ENCODE peak calls at places on chromosomes 2 and 18, in four cellular contexts. L, O, Z and U are unnamed samples.

GRCh38 chr2:239523944-239524310 is 123.1 kb upstream of the HDAC4 start:
- DNase-seq in O (no peak), Z (no peak), L (no peak), U (no peak)

GRCh38 chr2:239807568-239807967 is 217.6 kb downstream of the NDUFA10 start:
- DNase-seq in L (no peak), O (no peak), Z (no peak), U (no peak)

GRCh38 chr2:191245869-191246531 is 796 bp downstream of the MYO1B start:
- DNase-seq in Z (peak), L (peak), O (no peak), U (no peak)

GRCh38 chr2:26395394-26395793 is 6.3 kb upstream of the DRC1 start:
- DNase-seq in Z (no peak), L (no peak), O (no peak), U (no peak)

GRCh38 chr2:86042256-86043168 is 63.2 kb downstream of the POLR1A start:
- DNase-seq in L (no peak), O (no peak), Z (no peak), U (no peak)

GRCh38 chr2:37855283-37856041 is 69.6 kb upstream of the RMDN2 start:
- DNase-seq in L (no peak), Z (no peak), O (no peak), U (no peak)

GRCh38 chr2:42906557-42907380 is 114.4 kb upstream of the HAAO start:
- DNase-seq in O (no peak), L (no peak), Z (no peak), U (peak)

GRCh38 chr2:238869293-238870124 is 21.6 kb downstream of the TWIST2 start:
- DNase-seq in L (no peak), Z (peak), O (no peak), U (no peak)

GRCh38 chr2:218219934-218220333 is 2.9 kb downstream of the ARPC2 start:
- DNase-seq in L (no peak), O (no peak), Z (no peak), U (no peak)

GRCh38 chr2:145985517-145985916 is 1465.6 kb upstream of the ZEB2 start:
- DNase-seq in O (no peak), L (no peak), Z (no peak), U (no peak)

GRCh38 chr2:8976419-8976818 is 27.1 kb downstream of the MBOAT2 start:
- DNase-seq in Z (no peak), L (no peak), O (no peak), U (no peak)

GRCh38 chr2:239805043-239805329 is 220.2 kb downstream of the NDUFA10 start:
- DNase-seq in Z (no peak), L (no peak), O (no peak), U (no peak)

GRCh38 chr18:3649559-3650426 is 199.8 kb downstream of the TGIF1 start:
- DNase-seq in Z (peak), O (no peak), L (peak), U (peak)

GRCh38 chr2:5946210-5947118 is 254.3 kb downstream of the SOX11 start:
- DNase-seq in O (no peak), Z (no peak), L (no peak), U (no peak)

GRCh38 chr2:56464613-56465012 is 280.8 kb downstream of the CCDC85A start:
- DNase-seq in O (no peak), Z (no peak), L (no peak), U (no peak)

GRCh38 chr2:45353879-45354278 is 257.2 kb downstream of the SRBD1 start:
- DNase-seq in L (no peak), Z (peak), O (no peak), U (no peak)

GRCh38 chr2:145799595-145800108 is 1279.7 kb upstream of the ZEB2 start:
- DNase-seq in L (no peak), Z (no peak), O (no peak), U (no peak)

GRCh38 chr2:74573747-74574562 is 19.4 kb downstream of the DOK1 start:
- DNase-seq in L (no peak), O (peak), Z (no peak), U (peak)

GRCh38 chr2:207711750-207712487 is 479 bp downstream of the CCNYL1 start:
- DNase-seq in L (peak), O (no peak), Z (no peak), U (peak)

GRCh38 chr18:77081387-77081773 is 51.2 kb downstream of the MBP start:
- DNase-seq in Z (no peak), L (no peak), O (no peak), U (no peak)

GRCh38 chr2:69716555-69717120 is 25.3 kb upstream of the ANXA4 start:
- DNase-seq in O (no peak), L (no peak), Z (no peak), U (no peak)

GRCh38 chr18:6044773-6045172 is 149.5 kb upstream of the TMEM200C start:
- DNase-seq in O (no peak), L (no peak), Z (peak), U (no peak)

GRCh38 chr2:37323770-37324535 is 680 bp downstream of the PRKD3 start:
- DNase-seq in O (no peak), Z (peak), L (no peak), U (peak)

GRCh38 chr2:239259603-239260298 is 141.1 kb downstream of the HDAC4 start:
- DNase-seq in Z (no peak), O (no peak), L (no peak), U (no peak)

GRCh38 chr2:27115485-27115884 is 3.4 kb downstream of the CGREF1 start:
- DNase-seq in L (no peak), O (no peak), Z (no peak), U (no peak)

GRCh38 chr2:232643813-232644347 is 10.5 kb downstream of the EFHD1 start:
- DNase-seq in Z (no peak), O (no peak), L (no peak), U (no peak)

GRCh38 chr2:108630567-108631405 is 88.5 kb upstream of the RANBP2 start:
- DNase-seq in L (no peak), Z (no peak), O (no peak), U (no peak)

GRCh38 chr2:120854014-120854620 is 118.4 kb downstream of the GLI2 start:
- DNase-seq in O (no peak), Z (no peak), L (no peak), U (no peak)

GRCh38 chr18:46917808-46918600 is 602 bp downstream of the KATNAL2 start:
- DNase-seq in Z (no peak), L (no peak), O (no peak), U (peak)

GRCh38 chr18:62289047-62289446 is 36.1 kb upstream of the TNFRSF11A start:
- DNase-seq in Z (no peak), L (no peak), O (no peak), U (no peak)

DNA sequence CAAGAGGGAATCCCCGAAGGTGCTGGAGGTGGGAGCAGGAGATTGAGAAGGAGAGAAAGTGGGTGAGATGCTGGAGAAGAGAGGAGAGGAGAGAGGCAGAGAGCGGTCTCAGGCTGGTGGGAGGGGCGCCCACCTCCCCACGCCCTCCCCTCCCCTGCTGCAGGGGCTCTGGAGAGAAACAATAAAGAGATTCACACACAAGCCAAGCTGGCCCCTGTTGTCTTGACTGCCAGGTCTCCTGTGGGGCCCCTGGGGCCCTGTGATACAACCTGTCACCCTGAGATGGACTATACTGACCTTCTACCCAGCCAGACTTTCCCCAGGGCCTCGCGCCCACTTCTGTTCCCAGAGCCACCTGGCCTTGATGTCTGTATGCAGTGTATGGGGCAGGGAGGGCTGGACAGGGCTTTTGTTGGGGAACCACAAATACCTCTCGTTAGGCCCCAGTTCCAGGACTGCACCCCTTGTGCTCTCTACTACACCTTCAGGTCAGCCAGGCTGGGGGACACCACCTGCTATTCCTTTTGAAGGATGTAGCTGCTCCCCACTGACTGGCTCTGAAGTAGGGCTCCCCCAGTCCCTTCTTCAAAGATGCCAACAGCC is 8.0 kb upstream of the SPEG start:
- DNase-seq in O (no peak), Z (no peak), L (no peak), U (no peak)
- TF ChIP-seq POLR2A in O (no peak), Z (no peak), L (no peak), U (no peak)

DNA sequence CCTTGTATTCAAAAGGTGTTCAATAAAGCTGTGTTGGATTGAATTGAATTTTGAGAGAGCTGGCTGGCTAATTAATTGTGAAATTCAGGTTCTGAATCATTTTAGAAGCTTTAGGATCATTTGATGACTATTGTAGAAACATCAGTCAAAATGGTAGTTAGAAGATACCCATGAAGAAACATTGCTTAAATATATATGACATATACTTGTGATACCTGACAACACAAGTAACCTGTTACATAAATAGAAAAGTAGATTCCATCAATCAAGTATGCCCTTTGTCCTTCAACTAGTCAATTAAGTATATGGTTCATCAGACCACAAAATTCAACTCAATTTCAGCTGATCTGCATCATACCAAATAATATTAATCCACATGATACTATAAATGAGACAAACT is 185.6 kb downstream of the PID1 start:
- DNase-seq in Z (no peak), O (no peak), L (no peak), U (no peak)
- TF ChIP-seq EP300 in Z (no peak), O (no peak), L (no peak), U (no peak)

DNA sequence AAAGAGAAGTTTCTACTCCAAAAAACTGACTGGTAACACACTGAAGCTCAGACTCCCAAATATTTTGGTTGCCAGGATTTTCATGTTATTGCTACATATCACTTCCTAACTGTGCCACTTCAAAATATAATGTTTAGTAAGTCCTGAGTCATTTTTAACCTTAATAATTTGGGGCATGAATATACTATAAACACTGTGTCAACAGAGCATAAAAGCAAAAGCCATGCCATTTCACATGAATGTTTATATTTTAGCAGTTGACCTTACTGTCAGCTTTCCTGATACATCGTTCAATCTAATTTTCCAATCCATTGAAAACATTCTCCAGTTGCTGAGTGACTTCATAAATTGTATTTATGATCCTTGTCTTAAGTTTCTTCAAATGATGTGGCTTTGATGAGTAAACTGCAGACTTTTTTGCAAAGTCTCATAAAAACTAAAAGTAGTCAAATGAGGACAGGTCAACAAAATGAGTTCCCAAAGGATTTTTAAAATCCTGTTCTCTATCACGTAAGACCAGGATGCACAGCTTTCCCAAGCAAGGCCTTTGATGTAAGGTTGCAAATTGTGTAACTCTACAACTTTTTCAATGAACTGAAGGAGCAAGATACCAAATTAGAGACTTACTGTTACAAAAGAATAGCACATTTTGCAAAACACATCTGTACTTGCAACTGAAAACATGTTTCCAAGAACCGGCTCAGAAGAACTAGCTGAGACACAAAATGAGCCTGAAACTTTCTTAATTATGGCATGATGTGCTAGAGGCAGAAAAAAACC is 117.7 kb downstream of the SATB2 start:
- DNase-seq in L (no peak), Z (no peak), O (no peak), U (no peak)
- TF ChIP-seq CHD4 in L (no peak), Z (no peak), O (no peak), U (no peak)

GRCh38 chr2:157258520-157259326 is 1.2 kb downstream of the GALNT5 start:
- DNase-seq in L (no peak), O (no peak), Z (no peak), U (peak)
- TF ChIP-seq POLR2A in L (no peak), O (no peak), Z (no peak), U (peak)

GRCh38 chr2:149038442-149039212 is at the start of gene LYPD6B:
- DNase-seq in L (peak), O (no peak), Z (no peak), U (peak)
- TF ChIP-seq EP300 in L (no peak), O (no peak), Z (no peak), U (no peak)

GRCh38 chr18:80022613-80023012 is 11.6 kb upstream of the RBFA start:
- DNase-seq in Z (no peak), O (no peak), L (no peak), U (peak)
- TF ChIP-seq CHD4 in Z (no peak), O (no peak), L (no peak), U (no peak)

GRCh38 chr2:28394331-28394877 is 1.7 kb downstream of the FOSL2 start:
- DNase-seq in L (no peak), Z (no peak), O (no peak), U (no peak)
- TF ChIP-seq POLR2A in L (no peak), Z (no peak), O (no peak), U (no peak)